ENCODE peak calls at places on chromosomes 5 and 9, in six cellular contexts. K, S, N, B, Y and D are unnamed samples.
A peak's percentile ranks its signal among the peaks of the same experiment; 100 is the strongest.

GRCh38 chr5:1772634-1773033 is 27.0 kb downstream of the MRPL36 start:
- DNase-seq in K (no peak), S (no peak), N (peak; percentile 8), B (no peak), Y (no peak), D (peak; percentile 66)

GRCh38 chr9:89605181-89606048 is 603 bp downstream of the GADD45G start:
- DNase-seq in K (peak; percentile 33), S (peak; percentile 77), N (peak; percentile 81), B (peak; percentile 64), Y (peak; percentile 72), D (peak; percentile 19)

GRCh38 chr5:180156141-180156540 is 52.9 kb downstream of the RASGEF1C start:
- DNase-seq in K (no peak), S (peak; percentile 16), N (no peak), B (no peak), Y (peak; percentile 51), D (no peak)

GRCh38 chr5:62569466-62569865 is 9.2 kb upstream of the LRRC70 start:
- DNase-seq in K (no peak), S (no peak), N (no peak), B (peak; percentile 30), Y (no peak), D (no peak)

GRCh38 chr9:99966720-99967119 is 60.3 kb downstream of the STX17 start:
- DNase-seq in K (no peak), S (peak; percentile 95), N (peak; percentile 38), B (peak; percentile 82), Y (no peak), D (peak; percentile 33)

GRCh38 chr5:85049020-85049419 is 664.3 kb upstream of the EDIL3 start:
- DNase-seq in K (peak; percentile 9), S (peak; percentile 75), N (peak; percentile 75), B (peak; percentile 14), Y (peak; percentile 52), D (peak; percentile 70)

GRCh38 chr9:124781967-124782660 is 5.2 kb downstream of the OLFML2A start:
- DNase-seq in K (no peak), S (no peak), N (no peak), B (no peak), Y (peak; percentile 37), D (no peak)

GRCh38 chr5:28077291-28078240 is 1039.2 kb upstream of the CDH9 start:
- DNase-seq in K (no peak), S (no peak), N (no peak), B (no peak), Y (no peak), D (no peak)

DNA sequence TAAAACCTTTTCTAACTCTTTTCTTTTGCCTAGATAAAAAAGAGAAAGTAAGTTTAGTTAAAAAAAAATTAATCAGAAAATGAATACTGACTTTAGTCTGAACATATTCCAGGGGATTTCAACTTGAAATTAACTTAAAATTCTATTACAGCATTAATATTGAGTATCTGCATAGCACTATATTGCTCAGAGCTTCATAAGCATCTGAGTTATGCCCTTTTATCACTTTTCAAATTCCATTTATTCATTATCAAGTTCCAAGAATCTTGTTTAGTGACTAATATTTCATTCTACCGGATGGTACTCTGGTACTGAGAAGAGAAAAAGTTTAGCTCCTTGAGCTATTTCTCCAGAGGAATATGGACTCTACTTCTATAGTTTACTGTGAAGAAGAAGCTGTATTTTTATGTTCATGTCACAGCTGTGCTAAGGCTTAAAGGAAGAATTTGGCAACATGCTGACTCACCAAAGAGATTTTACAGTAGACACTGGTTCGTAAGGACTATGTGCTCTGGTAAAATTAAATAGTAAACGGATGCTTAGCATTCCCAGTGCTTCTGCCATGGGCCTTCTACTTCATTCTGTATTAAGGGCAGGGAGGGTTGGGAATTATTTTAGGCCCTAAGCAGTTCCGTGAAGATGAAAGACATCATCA is 285.2 kb upstream of the SEMA6A start:
- DNase-seq in K (no peak), S (no peak), N (peak; percentile 77), B (peak; percentile 77), Y (no peak), D (no peak)
- H2AK5ac ChIP-seq in K (no peak overlapping the region), S (no peak overlapping the region), N (no peak overlapping the region), B (no peak overlapping the region), Y (no peak overlapping the region), D (no peak overlapping the region)

GRCh38 chr5:66826696-66827095 is 230.5 kb downstream of the MAST4 start:
- DNase-seq in K (no peak), S (no peak), N (no peak), B (no peak), Y (no peak), D (no peak)

GRCh38 chr5:66828551-66829421 is 232.6 kb downstream of the MAST4 start:
- DNase-seq in K (peak; percentile 56), S (peak; percentile 90), N (peak; percentile 83), B (peak; percentile 79), Y (peak; percentile 57), D (peak; percentile 71)

GRCh38 chr5:66829826-66830225 is 233.6 kb downstream of the MAST4 start:
- DNase-seq in K (peak; percentile 8), S (peak; percentile 44), N (peak; percentile 19), B (peak; percentile 14), Y (no peak), D (peak; percentile 8)

GRCh38 chr5:66826263-66826662 is 230.1 kb downstream of the MAST4 start:
- DNase-seq in K (no peak), S (no peak), N (no peak), B (no peak), Y (no peak), D (no peak)

DNA sequence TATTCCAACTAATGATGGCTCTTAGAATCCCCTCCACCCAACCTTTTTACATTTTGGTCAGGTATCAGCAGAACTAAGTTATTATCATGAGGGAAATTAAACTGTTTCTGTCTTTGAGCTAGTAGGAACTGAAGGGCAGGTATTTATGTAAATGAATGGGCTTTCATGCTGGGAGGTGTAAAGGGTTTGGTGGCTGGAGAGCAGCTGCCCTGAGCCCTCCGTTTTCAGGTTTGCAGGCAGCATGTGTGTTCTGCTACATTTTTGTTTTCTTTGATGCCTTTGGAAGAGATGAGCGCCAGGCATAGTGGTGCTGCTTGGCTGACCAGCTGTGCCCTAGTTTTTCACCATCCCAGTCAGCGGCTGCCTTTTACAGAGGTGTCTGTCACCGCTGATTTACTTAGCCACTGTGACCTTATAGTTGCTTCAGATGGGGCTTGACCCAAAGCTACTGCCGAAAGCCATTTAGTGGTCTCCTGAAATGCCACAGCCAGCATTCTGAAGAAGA is 231.9 kb downstream of the MAST4 start:
- DNase-seq in K (peak; percentile 4), S (peak; percentile 69), N (no peak), B (no peak), Y (peak; percentile 49), D (no peak)
- H3K4me3 ChIP-seq in K (peak overlapping the region; percentile 18), S (no peak overlapping the region), N (no peak overlapping the region), B (no peak overlapping the region), Y (peak overlapping the region; percentile 42), D (peak overlapping the region; percentile 49)

GRCh38 chr5:170747357-170747756 is 36.2 kb upstream of the GABRP start:
- DNase-seq in K (no peak), S (no peak), N (no peak), B (peak; percentile 39), Y (peak; percentile 36), D (no peak)

GRCh38 chr5:170747851-170748250 is 35.7 kb upstream of the GABRP start:
- DNase-seq in K (no peak), S (peak; percentile 77), N (peak; percentile 28), B (peak; percentile 45), Y (peak; percentile 77), D (no peak)

GRCh38 chr5:170746952-170747340 is 36.6 kb upstream of the GABRP start:
- DNase-seq in K (no peak), S (no peak), N (no peak), B (no peak), Y (peak; percentile 37), D (no peak)

GRCh38 chr5:170745481-170746061 is 38.0 kb upstream of the GABRP start:
- DNase-seq in K (no peak), S (peak; percentile 93), N (peak; percentile 43), B (peak; percentile 45), Y (peak; percentile 70), D (peak; percentile 12)

GRCh38 chr5:170746081-170746951 is 37.2 kb upstream of the GABRP start:
- DNase-seq in K (no peak), S (peak; percentile 64), N (no peak), B (peak; percentile 11), Y (peak; percentile 46), D (no peak)
- H2AK5ac ChIP-seq in K (no peak overlapping the region), S (no peak overlapping the region), N (no peak overlapping the region), B (peak overlapping the region; percentile 16), Y (peak overlapping the region; percentile 90), D (no peak overlapping the region)

GRCh38 chr9:114931407-114931806 is 1.0 kb upstream of the TNFSF8 start:
- DNase-seq in K (no peak), S (no peak), N (no peak), B (no peak), Y (no peak), D (no peak)

GRCh38 chr9:114928092-114928491 is 2.3 kb downstream of the TNFSF8 start:
- DNase-seq in K (no peak), S (no peak), N (no peak), B (no peak), Y (no peak), D (no peak)

GRCh38 chr9:114929166-114929565 is 1.2 kb downstream of the TNFSF8 start:
- DNase-seq in K (no peak), S (no peak), N (no peak), B (no peak), Y (no peak), D (no peak)

GRCh38 chr9:114932502-114932901 is 2.1 kb upstream of the TNFSF8 start:
- DNase-seq in K (no peak), S (peak; percentile 64), N (no peak), B (no peak), Y (no peak), D (no peak)

GRCh38 chr9:114930063-114930812 is at the start of gene TNFSF8:
- DNase-seq in K (no peak), S (no peak), N (no peak), B (no peak), Y (no peak), D (no peak)
- H3K4me3 ChIP-seq in K (no peak within 1 kb of the TSS), S (no peak within 1 kb of the TSS), N (no peak within 1 kb of the TSS), B (no peak within 1 kb of the TSS), Y (no peak within 1 kb of the TSS), D (no peak within 1 kb of the TSS)

DNA sequence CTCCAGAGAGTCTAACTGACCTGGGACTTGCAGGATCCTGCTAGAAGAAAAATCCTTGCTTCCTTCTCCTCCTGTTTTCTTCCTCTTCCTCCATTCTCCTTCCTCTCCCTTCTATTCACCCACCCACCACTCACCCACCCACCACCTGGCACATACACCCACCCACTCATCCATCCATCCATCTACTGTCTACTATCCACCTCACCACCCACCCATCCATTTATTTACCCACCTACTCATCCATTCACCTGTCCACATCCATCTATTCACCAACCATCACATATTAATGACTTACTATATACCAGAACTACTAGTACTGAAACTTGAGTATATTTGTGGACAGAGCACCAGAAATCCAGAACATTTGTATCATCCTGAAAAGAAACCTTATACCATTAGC is 49.4 kb downstream of the EHMT1 start:
- DNase-seq in K (no peak), S (no peak), N (no peak), B (no peak), Y (no peak), D (no peak)
- H2AK5ac ChIP-seq in K (no peak overlapping the region), S (no peak overlapping the region), N (no peak overlapping the region), B (no peak overlapping the region), Y (peak overlapping the region; percentile 96), D (no peak overlapping the region)